ENCODE peak calls at places on chromosomes 3 and 15, in ten cellular contexts. Y, L, X, I, R, W, H, K, Z and D are unnamed samples.
A peak's percentile ranks its signal among the peaks of the same experiment; 100 is the strongest.

GRCh38 chr3:180421221-180421620 is 180.7 kb upstream of the TTC14 start:
- DNase-seq in Z (no peak), X (no peak), R (no peak), K (no peak), I (no peak), W (peak; percentile 52), L (no peak), Y (no peak), H (no peak), D (no peak)

GRCh38 chr15:65033659-65034269 is 4.3 kb upstream of the MTFMT start:
- DNase-seq in H (no peak), K (no peak), R (peak; percentile 66), W (peak; percentile 32), I (peak; percentile 49), X (no peak), Y (peak; percentile 31), Z (no peak), L (no peak), D (no peak)

GRCh38 chr3:159245871-159246270 is 444.0 kb downstream of the MFSD1 start:
- DNase-seq in I (no peak), R (no peak), L (no peak), W (no peak), Z (no peak), H (no peak), X (no peak), Y (no peak), K (no peak), D (no peak)

GRCh38 chr3:148820885-148821284 is 6.7 kb upstream of the CPB1 start:
- DNase-seq in I (no peak), X (no peak), L (no peak), Z (no peak), R (peak; percentile 73), K (no peak), Y (no peak), H (no peak), W (no peak), D (no peak)

GRCh38 chr15:92910451-92910850 is 10.3 kb downstream of the CHD2 start:
- DNase-seq in L (no peak), K (no peak), H (no peak), I (no peak), Z (no peak), R (no peak), X (no peak), W (no peak), Y (no peak), D (no peak)

GRCh38 chr3:46071222-46071621 is 43.9 kb upstream of the XCR1 start:
- DNase-seq in Y (no peak), Z (no peak), L (no peak), K (no peak), I (no peak), X (no peak), W (no peak), H (no peak), R (no peak), D (no peak)

GRCh38 chr3:126305427-126305826 is 51.8 kb downstream of the KLF15 start:
- DNase-seq in R (no peak), Z (no peak), H (no peak), Y (no peak), L (no peak), X (no peak), K (no peak), I (no peak), W (no peak), D (no peak)

GRCh38 chr3:169835533-169835932 is 22.8 kb upstream of the LRRC34 start:
- DNase-seq in W (no peak), Z (no peak), K (no peak), I (no peak), H (no peak), L (no peak), Y (no peak), X (no peak), R (no peak), D (no peak)

GRCh38 chr3:102141096-102141912 is 292.0 kb downstream of the NFKBIZ start:
- DNase-seq in R (no peak), L (no peak), H (no peak), I (no peak), X (no peak), W (no peak), Y (no peak), Z (no peak), K (no peak), D (no peak)

GRCh38 chr3:55571913-55572312 is 84.8 kb upstream of the WNT5A start:
- DNase-seq in Y (peak; percentile 52), W (no peak), I (no peak), Z (no peak), L (peak; percentile 72), K (no peak), R (peak; percentile 96), H (no peak), X (peak; percentile 88), D (peak; percentile 75)

GRCh38 chr3:144380832-144381231 is 409.2 kb downstream of the DIPK2A start:
- DNase-seq in L (no peak), R (no peak), H (no peak), X (no peak), I (no peak), Z (no peak), K (no peak), W (no peak), Y (no peak), D (no peak)

GRCh38 chr3:129031476-129032215 is 28.9 kb upstream of the GP9 start:
- DNase-seq in H (no peak), X (no peak), Z (no peak), Y (no peak), L (no peak), I (no peak), W (no peak), R (no peak), K (no peak), D (no peak)

GRCh38 chr3:69819283-69819682 is 80.0 kb downstream of the MITF start:
- DNase-seq in R (no peak), K (no peak), H (no peak), X (no peak), L (no peak), Z (no peak), W (no peak), I (no peak), Y (no peak), D (peak; percentile 69)

GRCh38 chr3:116446037-116446436 is 750 bp upstream of the LSAMP start:
- DNase-seq in R (no peak), Y (no peak), I (no peak), K (no peak), H (no peak), W (no peak), L (no peak), X (no peak), Z (no peak), D (no peak)

GRCh38 chr3:133371676-133372075 is 28.2 kb upstream of the BFSP2 start:
- DNase-seq in Y (no peak), X (no peak), K (peak; percentile 22), H (no peak), Z (no peak), L (no peak), I (no peak), R (no peak), W (no peak), D (no peak)

GRCh38 chr15:99283739-99284138 is 32.5 kb downstream of the LRRC28 start:
- DNase-seq in W (no peak), I (no peak), K (no peak), Y (no peak), L (no peak), Z (no peak), X (no peak), H (no peak), R (no peak), D (no peak)

GRCh38 chr15:61182955-61183354 is 46.1 kb downstream of the RORA start:
- DNase-seq in K (no peak), W (no peak), X (no peak), Z (no peak), H (no peak), R (no peak), I (no peak), L (no peak), Y (no peak), D (no peak)

GRCh38 chr15:89399390-89400120 is 64.9 kb upstream of the POLG start:
- DNase-seq in L (no peak), R (peak; percentile 74), I (peak; percentile 84), Y (peak; percentile 21), K (no peak), Z (peak; percentile 83), X (no peak), W (no peak), H (no peak), D (no peak)

GRCh38 chr3:136783708-136784191 is 31.6 kb upstream of the STAG1 start:
- DNase-seq in X (no peak), L (no peak), R (no peak), Y (no peak), Z (no peak), I (no peak), K (no peak), W (no peak), H (no peak), D (no peak)
- TF ChIP-seq POLR2AphosphoS5 in X (no peak), L (no peak), R (no peak), Y (no peak), Z (no peak), I (no peak), K (no peak), W (no peak), H (no peak), D (no peak)

DNA sequence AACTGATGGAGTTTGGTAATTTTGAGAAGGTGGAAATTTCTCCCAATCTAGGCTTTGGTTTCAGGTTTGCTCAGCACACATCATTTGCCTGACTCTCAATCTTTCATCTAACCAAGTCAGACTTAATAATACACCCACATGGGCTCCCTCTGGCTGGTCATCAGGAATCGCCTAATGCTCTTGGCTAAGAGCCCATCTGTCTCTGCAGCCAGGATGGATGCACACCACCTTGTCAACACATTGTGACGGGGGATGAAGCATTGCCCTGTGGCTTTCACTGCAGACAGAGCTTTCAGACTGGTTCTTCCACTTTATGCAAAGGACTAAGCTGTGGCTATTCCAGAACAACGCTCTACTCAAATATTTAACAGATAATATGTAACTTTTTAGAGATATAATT is 3.0 kb upstream of the HDGFL3 start:
- DNase-seq in Y (no peak), H (no peak), I (no peak), K (no peak), W (no peak), Z (no peak), R (no peak), X (no peak), L (peak; percentile 79), D (no peak)
- TF ChIP-seq POLR2AphosphoS5 in Y (no peak), H (no peak), I (no peak), K (no peak), W (no peak), Z (no peak), R (no peak), X (no peak), L (no peak), D (no peak)

GRCh38 chr3:112604536-112604935 is 36.4 kb downstream of the CCDC80 start:
- DNase-seq in I (no peak), Y (no peak), W (no peak), X (no peak), K (no peak), Z (no peak), H (no peak), R (no peak), L (no peak), D (no peak)
- TF ChIP-seq POLR2AphosphoS5 in I (no peak), Y (no peak), W (no peak), X (no peak), K (no peak), Z (no peak), H (no peak), R (no peak), L (no peak), D (no peak)

DNA sequence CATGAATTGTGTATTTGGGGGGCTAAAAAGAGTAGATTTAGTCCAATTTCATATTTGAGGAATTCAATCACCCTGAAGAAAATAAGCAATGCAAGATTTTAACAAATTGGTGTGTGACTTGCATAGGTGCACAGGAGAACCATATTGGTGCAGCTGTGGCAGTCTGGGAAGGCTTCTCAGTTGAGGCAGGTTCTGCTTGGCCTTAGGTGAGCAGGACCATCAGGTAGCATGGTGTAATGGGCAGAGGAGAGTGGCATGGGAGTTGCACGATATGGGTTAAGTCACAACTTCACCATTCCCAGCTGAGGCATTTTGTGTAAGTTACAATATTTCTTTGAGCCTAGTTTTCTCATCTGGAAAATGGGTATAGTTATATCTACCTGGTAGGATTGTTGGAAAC is 10.5 kb downstream of the EBLN2 start:
- DNase-seq in R (no peak), I (no peak), Z (no peak), K (no peak), W (no peak), Y (no peak), X (no peak), H (no peak), L (no peak), D (no peak)
- TF ChIP-seq POLR2AphosphoS5 in R (no peak), I (no peak), Z (no peak), K (no peak), W (no peak), Y (no peak), X (no peak), H (no peak), L (no peak), D (no peak)